ENCODE peak calls at places on chromosomes 13 and 19, in four cellular contexts. F, Z, J and P are unnamed samples.

GRCh38 chr19:4089400-4089908 is 22.8 kb upstream of the ZBTB7A start:
- DNase-seq in Z (no peak), J (no peak), F (no peak), P (no peak)

GRCh38 chr19:46875234-46875633 is 14.4 kb downstream of the ARHGAP35 start:
- DNase-seq in Z (no peak), J (peak; percentile 87), F (no peak), P (no peak)

GRCh38 chr19:56109216-56109615 is 11.9 kb downstream of the ZNF787 start:
- DNase-seq in J (no peak), Z (no peak), F (no peak), P (no peak)

GRCh38 chr19:39127812-39128510 is 2.4 kb downstream of the PAK4 start:
- DNase-seq in Z (no peak), J (no peak), F (no peak), P (no peak)

GRCh38 chr19:55070755-55071502 is 4.7 kb upstream of the EPS8L1 start:
- DNase-seq in J (no peak), Z (no peak), F (no peak), P (peak; percentile 90)

GRCh38 chr19:3983936-3984583 is 1.2 kb downstream of the EEF2 start:
- DNase-seq in Z (no peak), J (no peak), F (no peak), P (no peak)

GRCh38 chr19:42634409-42635232 is 39.9 kb upstream of the CEACAM8 start:
- DNase-seq in J (peak; percentile 5), F (peak; percentile 2), Z (no peak), P (peak; percentile 28)

GRCh38 chr13:44474122-44474910 is 100.7 kb downstream of the SERP2 start:
- DNase-seq in F (no peak), J (peak; percentile 76), Z (no peak), P (no peak)

GRCh38 chr13:75760182-75760981 is 124.3 kb downstream of the LMO7 start:
- DNase-seq in F (no peak), J (no peak), Z (no peak), P (no peak)

GRCh38 chr13:46964789-46965527 is 68.1 kb upstream of the HTR2A start:
- DNase-seq in Z (no peak), F (no peak), J (no peak), P (no peak)

GRCh38 chr19:46256855-46257254 is 27.3 kb downstream of the IGFL1 start:
- DNase-seq in F (no peak), J (no peak), Z (no peak), P (no peak)

GRCh38 chr19:16444273-16444597 is 27.5 kb downstream of the EPS15L1 start:
- DNase-seq in Z (no peak), J (no peak), F (no peak), P (no peak)

GRCh38 chr19:16442386-16443276 is 29.1 kb downstream of the EPS15L1 start:
- DNase-seq in Z (no peak), J (no peak), F (peak; percentile 15), P (no peak)

GRCh38 chr19:16445238-16446107 is 26.3 kb downstream of the EPS15L1 start:
- DNase-seq in Z (no peak), F (no peak), J (no peak), P (no peak)

GRCh38 chr19:16446108-16447014 is 25.4 kb downstream of the EPS15L1 start:
- DNase-seq in Z (no peak), J (no peak), F (no peak), P (no peak)

DNA sequence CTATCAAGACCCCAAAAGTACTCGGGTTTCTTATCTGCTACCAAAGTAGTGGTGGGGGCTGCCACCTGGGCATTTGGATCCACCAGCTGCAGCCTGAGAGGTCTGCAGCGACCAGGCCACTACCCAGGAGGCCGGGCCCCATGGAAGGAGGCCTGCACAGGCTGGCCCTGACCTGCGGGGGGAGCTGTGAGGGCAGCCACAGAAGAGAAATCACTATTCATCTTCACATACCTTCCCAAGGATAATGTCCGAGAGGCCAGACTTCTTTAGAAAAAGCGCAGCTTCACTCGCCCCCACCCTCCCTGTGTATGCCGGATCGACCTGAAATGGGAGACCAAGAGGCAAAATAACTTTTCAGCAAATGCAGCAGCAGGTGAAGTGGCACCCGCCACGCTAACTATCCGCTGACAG is 30.1 kb downstream of the EPS15L1 start:
- DNase-seq in F (peak; percentile 77), J (peak; percentile 66), Z (no peak), P (no peak)
- H3K27ac ChIP-seq in F (peak overlapping the region; percentile 61), J (no peak overlapping the region), Z (no peak overlapping the region), P (no peak overlapping the region)

GRCh38 chr13:33229446-33230177 is 55.9 kb downstream of the STARD13 start:
- DNase-seq in Z (peak; percentile 33), F (peak; percentile 10), J (no peak), P (no peak)
- H3K27ac ChIP-seq in Z (peak overlapping the region; percentile 83), F (no peak overlapping the region), J (no peak overlapping the region), P (peak overlapping the region; percentile 13)

GRCh38 chr13:106919093-106919492 is 351.2 kb upstream of the ARGLU1 start:
- DNase-seq in F (no peak), Z (no peak), J (no peak), P (no peak)
- H3K27ac ChIP-seq in F (peak overlapping the region; percentile 60), Z (peak overlapping the region; percentile 91), J (no peak overlapping the region), P (no peak overlapping the region)

GRCh38 chr13:52377898-52378297 is 28.1 kb downstream of the THSD1 start:
- DNase-seq in F (no peak), J (no peak), Z (no peak), P (no peak)

GRCh38 chr13:52371736-52372247 is 34.2 kb downstream of the THSD1 start:
- DNase-seq in F (peak; percentile 20), J (peak; percentile 38), Z (no peak), P (no peak)

GRCh38 chr13:52374389-52374788 is 31.6 kb downstream of the THSD1 start:
- DNase-seq in J (no peak), F (no peak), Z (no peak), P (no peak)

GRCh38 chr13:52378312-52378711 is 27.7 kb downstream of the THSD1 start:
- DNase-seq in F (no peak), J (no peak), Z (no peak), P (no peak)

DNA sequence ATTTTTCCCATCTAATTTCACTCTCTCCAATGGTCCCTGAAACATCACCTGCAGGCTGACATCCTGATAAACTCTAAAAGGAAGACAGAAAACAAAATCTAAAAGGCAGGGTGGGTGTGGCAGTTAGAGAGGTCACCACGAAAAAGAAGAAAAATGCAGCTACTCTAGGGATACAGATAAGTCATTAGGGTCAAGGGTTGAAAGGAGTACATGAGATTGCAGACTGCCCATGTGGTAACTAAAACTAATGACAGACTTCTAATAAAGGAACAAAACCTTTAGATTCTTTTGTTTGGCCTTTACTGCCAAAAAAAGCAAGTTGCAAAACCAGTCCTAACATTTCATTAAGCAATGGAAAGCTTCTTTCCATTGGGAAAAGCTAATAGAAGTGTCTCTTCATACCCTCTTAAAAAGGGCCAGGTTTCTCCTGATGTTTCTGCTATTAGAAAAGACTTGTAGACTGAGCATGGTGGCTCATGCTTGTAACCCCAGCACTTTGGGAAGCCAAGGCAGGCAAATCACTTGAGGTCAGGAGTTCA is 31.0 kb downstream of the THSD1 start:
- DNase-seq in F (no peak), J (no peak), Z (no peak), P (no peak)
- H3K27ac ChIP-seq in F (no peak overlapping the region), J (no peak overlapping the region), Z (no peak overlapping the region), P (no peak overlapping the region)

GRCh38 chr19:18102916-18103542 is 5.5 kb downstream of the MAST3 start:
- DNase-seq in J (no peak), F (no peak), Z (no peak), P (no peak)
- H3K27ac ChIP-seq in J (no peak overlapping the region), F (no peak overlapping the region), Z (peak overlapping the region; percentile 86), P (no peak overlapping the region)

GRCh38 chr13:34941835-34942731 is at the start of gene NBEA:
- DNase-seq in J (peak; percentile 84), F (peak; percentile 94), Z (peak; percentile 17), P (no peak)
- H3K27ac ChIP-seq in J (no peak within 1 kb of the TSS), F (peak within 1 kb of the TSS; percentile 92), Z (peak within 1 kb of the TSS; percentile 89), P (no peak within 1 kb of the TSS)

GRCh38 chr13:50403311-50403710 is 388.1 kb downstream of the KCNRG start:
- DNase-seq in Z (no peak), F (no peak), J (no peak), P (no peak)

GRCh38 chr13:50404769-50405168 is 389.5 kb downstream of the KCNRG start:
- DNase-seq in Z (no peak), J (no peak), F (no peak), P (no peak)

GRCh38 chr13:50401721-50402510 is 386.7 kb downstream of the KCNRG start:
- DNase-seq in F (no peak), J (no peak), Z (no peak), P (no peak)

GRCh38 chr13:50400035-50400726 is 384.9 kb downstream of the KCNRG start:
- DNase-seq in F (no peak), Z (no peak), J (no peak), P (no peak)

DNA sequence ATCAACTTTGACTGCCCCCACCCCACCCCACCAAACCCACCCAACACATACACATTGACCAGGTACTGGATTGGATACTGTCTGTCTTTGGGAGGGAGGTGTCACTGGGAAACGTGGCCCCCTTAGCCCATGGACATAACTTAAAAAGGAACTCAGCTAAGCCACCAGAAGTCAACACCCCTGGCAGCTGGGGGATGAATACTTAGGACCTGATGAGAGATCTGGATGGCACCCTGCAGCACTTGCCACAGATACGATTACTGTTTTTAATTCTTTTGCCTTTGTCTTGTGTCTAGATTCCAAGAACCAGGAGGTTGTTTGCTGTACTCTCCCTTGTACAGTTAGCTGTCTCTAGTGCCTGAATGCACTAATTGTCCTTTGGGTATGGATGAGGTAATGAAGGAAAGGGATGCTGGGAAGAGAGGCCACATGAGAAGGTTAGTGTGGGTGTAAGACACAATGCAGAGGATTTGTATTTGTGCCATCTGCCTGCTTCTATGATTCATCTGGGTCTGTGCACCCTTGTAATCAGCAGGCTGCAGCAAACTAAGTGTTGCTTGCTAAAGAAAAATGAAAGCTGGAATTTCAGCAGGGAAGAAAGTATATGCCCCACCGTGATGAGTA is 385.8 kb downstream of the KCNRG start:
- DNase-seq in Z (no peak), J (no peak), F (no peak), P (no peak)
- H3K27ac ChIP-seq in Z (peak overlapping the region; percentile 39), J (no peak overlapping the region), F (no peak overlapping the region), P (peak overlapping the region; percentile 51)

DNA sequence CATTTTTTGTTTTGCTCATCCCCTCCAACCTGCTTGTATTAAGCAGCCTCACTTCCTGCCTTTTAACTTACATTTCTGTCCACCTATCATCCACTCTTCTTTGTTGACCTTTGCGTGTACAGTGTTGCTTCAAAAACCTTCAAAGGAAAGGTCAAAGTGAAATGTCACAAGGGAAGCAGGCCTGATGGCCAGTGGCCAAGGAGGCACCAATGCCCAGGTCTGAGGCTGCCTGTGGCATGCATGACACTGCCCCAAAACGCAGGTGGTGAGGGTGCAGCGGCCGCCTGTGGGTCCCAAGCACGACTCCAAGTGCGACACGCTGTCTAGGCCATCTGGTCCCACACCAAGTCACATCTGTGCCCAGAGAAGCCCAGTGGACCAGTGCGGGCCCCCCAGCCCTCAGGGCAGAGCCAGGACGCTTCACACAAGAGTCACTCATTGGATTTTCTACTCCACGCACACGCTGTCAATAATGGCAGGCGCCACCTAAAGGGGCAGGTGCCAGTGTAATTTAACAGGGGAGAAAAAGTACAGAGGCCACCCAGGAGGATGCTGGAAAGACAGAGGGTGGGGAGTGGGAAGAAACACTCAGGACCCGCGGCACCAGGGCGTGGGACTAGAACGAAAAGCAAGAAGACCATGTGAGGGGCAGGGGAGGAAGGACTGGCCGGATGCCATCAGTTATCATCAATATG is 23.5 kb downstream of the SLC7A1 start:
- DNase-seq in F (no peak), J (no peak), Z (no peak), P (no peak)
- H3K27ac ChIP-seq in F (no peak overlapping the region), J (no peak overlapping the region), Z (no peak overlapping the region), P (no peak overlapping the region)